ENCODE peak calls at places on chromosome 9, in four cellular contexts. One of them, this sample, is unnamed.

GRCh38 chr9:124347206-124347967 is 67.9 kb downstream of the PSMB7 start:
- DNase-seq in H9: no peak
- DNase-seq in IMR-90: no peak
- DNase-seq in H1: no peak
- DNase-seq in this sample: no peak

GRCh38 chr9:126606483-126606870 is 7.3 kb upstream of the LMX1B start:
- DNase-seq in H9: no peak
- DNase-seq in IMR-90: no peak
- DNase-seq in H1: no peak
- DNase-seq in this sample: no peak

GRCh38 chr9:118882674-118883073 is 486.6 kb downstream of the BRINP1 start:
- DNase-seq in H9: no peak
- DNase-seq in IMR-90: no peak
- DNase-seq in H1: no peak
- DNase-seq in this sample: peak

GRCh38 chr9:86660146-86660545 is 287.2 kb downstream of the GAS1 start:
- DNase-seq in H9: no peak
- DNase-seq in IMR-90: peak
- DNase-seq in H1: no peak
- DNase-seq in this sample: no peak

GRCh38 chr9:7303932-7304331 is 495.6 kb downstream of the DMAC1 start:
- DNase-seq in H9: no peak
- DNase-seq in IMR-90: no peak
- DNase-seq in H1: no peak
- DNase-seq in this sample: no peak

GRCh38 chr9:130296783-130297055 is 31.2 kb downstream of the HMCN2 start:
- DNase-seq in H9: no peak
- DNase-seq in IMR-90: no peak
- DNase-seq in H1: no peak
- DNase-seq in this sample: no peak

GRCh38 chr9:86714976-86715375 is 232.3 kb downstream of the GAS1 start:
- DNase-seq in H9: no peak
- DNase-seq in IMR-90: peak
- DNase-seq in H1: no peak
- DNase-seq in this sample: no peak

GRCh38 chr9:33211695-33212393 is 28.1 kb upstream of the SPINK4 start:
- DNase-seq in H9: no peak
- DNase-seq in IMR-90: peak
- DNase-seq in H1: no peak
- DNase-seq in this sample: peak

GRCh38 chr9:99451121-99451606 is 229.1 kb downstream of the SEC61B start:
- DNase-seq in H9: no peak
- DNase-seq in IMR-90: no peak
- DNase-seq in H1: no peak
- DNase-seq in this sample: peak

GRCh38 chr9:129879991-129880653 is 44.9 kb downstream of the USP20 start:
- DNase-seq in H9: no peak
- DNase-seq in IMR-90: no peak
- DNase-seq in H1: no peak
- DNase-seq in this sample: no peak

GRCh38 chr9:127608104-127608966 is 3.7 kb upstream of the STXBP1 start:
- DNase-seq in H9: peak
- DNase-seq in IMR-90: peak
- DNase-seq in H1: peak
- DNase-seq in this sample: peak

GRCh38 chr9:104740596-104740995 is 6.9 kb upstream of the NIPSNAP3A start:
- DNase-seq in H9: no peak
- DNase-seq in IMR-90: peak
- DNase-seq in H1: no peak
- DNase-seq in this sample: no peak

GRCh38 chr9:33374190-33374589 is 28.2 kb downstream of the AQP7 start:
- DNase-seq in H9: no peak
- DNase-seq in IMR-90: no peak
- DNase-seq in H1: no peak
- DNase-seq in this sample: no peak

GRCh38 chr9:99162759-99163364 is 57.9 kb downstream of the TGFBR1 start:
- DNase-seq in H9: no peak
- DNase-seq in IMR-90: peak
- DNase-seq in H1: no peak
- DNase-seq in this sample: peak

GRCh38 chr9:17772223-17772622 is 193.4 kb downstream of the SH3GL2 start:
- DNase-seq in H9: no peak
- DNase-seq in IMR-90: no peak
- DNase-seq in H1: no peak
- DNase-seq in this sample: no peak

GRCh38 chr9:35069020-35069419 is 3.4 kb downstream of the VCP start:
- DNase-seq in H9: no peak
- DNase-seq in IMR-90: no peak
- DNase-seq in H1: no peak
- DNase-seq in this sample: no peak

GRCh38 chr9:104276709-104277245 is 182.7 kb downstream of the SMC2 start:
- DNase-seq in H9: no peak
- DNase-seq in IMR-90: no peak
- DNase-seq in H1: no peak
- DNase-seq in this sample: no peak

GRCh38 chr9:95099321-95100070 is 218.0 kb downstream of the FANCC start:
- DNase-seq in H9: no peak
- DNase-seq in IMR-90: no peak
- DNase-seq in H1: no peak
- DNase-seq in this sample: no peak

GRCh38 chr9:94005272-94005901 is 50.2 kb upstream of the BARX1 start:
- DNase-seq in H9: no peak
- DNase-seq in IMR-90: peak
- DNase-seq in H1: no peak
- DNase-seq in this sample: no peak

GRCh38 chr9:33458444-33458843 is 11.1 kb upstream of the AQP3 start:
- DNase-seq in H9: no peak
- DNase-seq in IMR-90: peak
- DNase-seq in H1: no peak
- DNase-seq in this sample: peak

GRCh38 chr9:99400184-99400731 is 178.2 kb downstream of the SEC61B start:
- DNase-seq in H9: peak
- DNase-seq in IMR-90: no peak
- DNase-seq in H1: no peak
- DNase-seq in this sample: peak

GRCh38 chr9:124259273-124260078 is 1.7 kb downstream of the NEK6 start:
- DNase-seq in H9: no peak
- DNase-seq in IMR-90: peak
- DNase-seq in H1: no peak
- DNase-seq in this sample: peak

GRCh38 chr9:89886281-89886700 is 281.5 kb downstream of the GADD45G start:
- DNase-seq in H9: peak
- DNase-seq in IMR-90: no peak
- DNase-seq in H1: no peak
- DNase-seq in this sample: peak

DNA sequence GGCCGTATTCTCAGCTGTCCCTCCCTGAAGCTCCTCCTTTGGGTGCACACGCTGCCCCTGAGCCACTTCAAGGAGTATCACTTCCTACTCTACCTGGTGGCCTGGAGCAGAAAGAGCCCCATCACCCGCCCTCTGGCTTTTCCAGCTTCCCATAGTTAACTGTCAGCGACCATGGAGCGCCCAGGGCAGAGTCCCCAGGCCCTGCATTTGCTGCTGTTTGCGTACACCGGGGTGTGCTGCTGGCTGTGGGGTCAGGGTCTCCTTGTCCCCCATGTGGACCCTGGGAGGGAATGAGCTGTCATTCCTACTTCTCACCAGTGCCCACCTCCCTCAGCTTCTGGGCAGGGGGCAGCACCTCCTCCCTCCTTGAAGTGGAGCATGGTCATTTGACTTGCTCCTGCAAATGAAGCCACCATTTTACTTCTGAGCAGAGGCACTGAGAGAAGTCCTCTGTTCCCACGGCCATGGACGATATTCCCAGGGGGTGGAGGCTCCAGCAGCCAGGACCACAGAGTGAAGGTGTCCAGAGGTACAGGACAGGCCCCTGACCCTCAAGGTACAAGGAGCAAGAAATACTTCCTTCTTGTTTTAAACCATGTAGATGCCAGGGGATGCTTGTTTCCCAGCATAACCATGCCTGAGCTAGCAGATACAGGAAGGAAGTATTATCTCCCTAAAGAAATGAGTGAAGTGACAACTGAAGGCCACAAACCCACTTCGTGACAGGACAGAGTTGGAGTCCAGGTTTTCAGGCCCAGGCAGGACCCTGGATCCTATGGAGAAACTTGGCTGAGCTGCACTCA is 40.6 kb upstream of the COL5A1 start:
- DNase-seq in H9: peak
- DNase-seq in IMR-90: no peak
- DNase-seq in H1: no peak
- DNase-seq in this sample: no peak
- H3K4ac ChIP-seq in H9: no peak
- H3K4ac ChIP-seq in IMR-90: peak
- H3K4ac ChIP-seq in H1: no peak
- H3K4ac ChIP-seq in this sample: peak

GRCh38 chr9:97109194-97109811 is 70.4 kb upstream of the CTSV start:
- DNase-seq in H9: peak
- DNase-seq in IMR-90: peak
- DNase-seq in H1: peak
- DNase-seq in this sample: peak
- H4K5ac ChIP-seq in H9: no peak
- H4K5ac ChIP-seq in IMR-90: no peak
- H4K5ac ChIP-seq in H1: no peak
- H4K5ac ChIP-seq in this sample: no peak

GRCh38 chr9:123206064-123206463 is 62.3 kb downstream of the STRBP start:
- DNase-seq in H9: no peak
- DNase-seq in IMR-90: no peak
- DNase-seq in H1: no peak
- DNase-seq in this sample: no peak
- H2BK5ac ChIP-seq in H9: no peak
- H2BK5ac ChIP-seq in IMR-90: no peak
- H2BK5ac ChIP-seq in H1: no peak
- H2BK5ac ChIP-seq in this sample: no peak

DNA sequence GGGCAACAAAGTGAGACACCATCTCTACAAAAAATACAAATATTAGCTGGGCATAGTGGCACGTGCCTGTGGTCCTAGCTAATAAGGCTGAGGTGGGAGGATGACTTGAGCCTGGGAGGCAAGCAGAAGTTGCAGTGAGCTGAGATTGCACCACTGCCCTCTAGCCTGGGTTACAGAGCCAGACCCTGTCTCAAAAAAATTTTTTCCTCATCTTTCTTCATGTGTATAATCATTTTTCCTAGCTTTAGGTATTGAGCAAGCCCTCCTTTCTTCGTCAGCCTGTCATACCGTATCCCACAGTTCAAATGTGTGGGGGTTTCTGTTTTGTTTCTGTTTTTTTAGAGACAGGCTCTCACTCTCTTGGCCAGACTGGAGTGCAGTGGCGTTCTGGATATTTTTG is 41.3 kb downstream of the EHMT1 start:
- DNase-seq in H9: no peak
- DNase-seq in IMR-90: no peak
- DNase-seq in H1: no peak
- DNase-seq in this sample: no peak
- H3K4ac ChIP-seq in H9: no peak
- H3K4ac ChIP-seq in IMR-90: no peak
- H3K4ac ChIP-seq in H1: no peak
- H3K4ac ChIP-seq in this sample: no peak

This sample was measured in mesendoderm.